ENCODE peak calls at places on chromosomes 12 and 14, in six cellular contexts. P, X, N, C, F and S are unnamed samples.

GRCh38 chr14:100359111-100359510 is 36.0 kb downstream of the SLC25A47 start:
- DNase-seq in P (no peak), X (no peak), N (no peak), C (no peak), F (no peak), S (no peak)

GRCh38 chr14:50984061-50984710 is 39.9 kb upstream of the PYGL start:
- DNase-seq in P (no peak), X (no peak), N (no peak), C (no peak), F (no peak), S (no peak)

GRCh38 chr14:64409509-64409908 is 21.4 kb downstream of the MTHFD1 start:
- DNase-seq in P (no peak), X (no peak), N (no peak), C (no peak), F (no peak), S (no peak)

GRCh38 chr14:38210587-38211257 is 3.0 kb downstream of the SSTR1 start:
- DNase-seq in P (no peak), X (no peak), N (no peak), C (no peak), F (no peak), S (no peak)

GRCh38 chr14:33692762-33693161 is 258.1 kb downstream of the EGLN3 start:
- DNase-seq in P (no peak), X (no peak), N (no peak), C (no peak), F (no peak), S (no peak)

GRCh38 chr14:67373347-67373746 is 13.2 kb downstream of the EIF2S1 start:
- DNase-seq in P (no peak), X (no peak), N (no peak), C (no peak), F (no peak), S (no peak)

GRCh38 chr12:12265571-12266388 is 1.1 kb downstream of the LRP6 start:
- DNase-seq in P (no peak), X (no peak), N (peak), C (no peak), F (no peak), S (no peak)

GRCh38 chr14:93493054-93493453 is 62.3 kb downstream of the UNC79 start:
- DNase-seq in P (no peak), X (no peak), N (no peak), C (no peak), F (no peak), S (no peak)

GRCh38 chr12:47095446-47096236 is 15.9 kb upstream of the AMIGO2 start:
- DNase-seq in P (no peak), X (no peak), N (no peak), C (no peak), F (no peak), S (no peak)

GRCh38 chr12:25271486-25272098 is 20.9 kb upstream of the KRAS start:
- DNase-seq in P (no peak), X (no peak), N (no peak), C (no peak), F (no peak), S (no peak)

GRCh38 chr14:32623300-32624093 is 294.4 kb downstream of the AKAP6 start:
- DNase-seq in P (no peak), X (no peak), N (no peak), C (peak), F (no peak), S (no peak)

GRCh38 chr14:69612014-69612758 is 790 bp downstream of the SUSD6 start:
- DNase-seq in P (no peak), X (peak), N (no peak), C (no peak), F (no peak), S (peak)

GRCh38 chr14:97298775-97299174 is 501.6 kb downstream of the VRK1 start:
- DNase-seq in P (no peak), X (no peak), N (no peak), C (no peak), F (no peak), S (no peak)

GRCh38 chr14:67610491-67610890 is 9.2 kb upstream of the ARG2 start:
- DNase-seq in P (no peak), X (no peak), N (no peak), C (no peak), F (no peak), S (no peak)

GRCh38 chr12:62834406-62834805 is 100.5 kb downstream of the PPM1H start:
- DNase-seq in P (no peak), X (no peak), N (peak), C (no peak), F (no peak), S (peak)

GRCh38 chr14:75303415-75303814 is 24.8 kb downstream of the FOS start:
- DNase-seq in P (no peak), X (peak), N (peak), C (peak), F (no peak), S (peak)

GRCh38 chr12:54356951-54357356 is 7.3 kb downstream of the GPR84 start:
- DNase-seq in P (no peak), X (no peak), N (no peak), C (no peak), F (no peak), S (no peak)

GRCh38 chr12:3123729-3124128 is 46.5 kb downstream of the TSPAN9 start:
- DNase-seq in P (no peak), X (no peak), N (no peak), C (no peak), F (no peak), S (no peak)

GRCh38 chr12:46377678-46378077 is 5.1 kb upstream of the SLC38A2 start:
- DNase-seq in P (no peak), X (no peak), N (no peak), C (no peak), F (no peak), S (no peak)

GRCh38 chr12:130792926-130793849 is 45.9 kb downstream of the STX2 start:
- DNase-seq in P (no peak), X (no peak), N (no peak), C (no peak), F (no peak), S (no peak)

GRCh38 chr12:2936301-2936700 is 22.9 kb upstream of the TEAD4 start:
- DNase-seq in P (no peak), X (no peak), N (no peak), C (no peak), F (no peak), S (no peak)

GRCh38 chr14:98926151-98926550 is 345.8 kb downstream of the BCL11B start:
- DNase-seq in P (no peak), X (peak), N (no peak), C (no peak), F (no peak), S (no peak)

GRCh38 chr12:99809921-99810320 is 162.4 kb downstream of the GARIN6 start:
- DNase-seq in P (no peak), X (no peak), N (no peak), C (no peak), F (no peak), S (no peak)

GRCh38 chr12:25653487-25654175 is 100.5 kb upstream of the LMNTD1 start:
- DNase-seq in P (no peak), X (no peak), N (no peak), C (no peak), F (no peak), S (no peak)

GRCh38 chr12:19440916-19441315 is 1.6 kb downstream of the AEBP2 start:
- DNase-seq in P (no peak), X (no peak), N (no peak), C (no peak), F (no peak), S (no peak)

GRCh38 chr12:54759751-54760150 is 94.6 kb upstream of the MUCL1 start:
- DNase-seq in P (no peak), X (no peak), N (no peak), C (no peak), F (peak), S (no peak)

GRCh38 chr12:11730299-11731041 is 81.0 kb downstream of the ETV6 start:
- DNase-seq in P (no peak), X (no peak), N (no peak), C (no peak), F (no peak), S (no peak)

GRCh38 chr14:37901978-37902377 is 305.7 kb upstream of the SSTR1 start:
- DNase-seq in P (no peak), X (no peak), N (no peak), C (no peak), F (no peak), S (no peak)

GRCh38 chr12:121087467-121088207 is 45.0 kb upstream of the P2RX7 start:
- DNase-seq in P (no peak), X (no peak), N (no peak), C (no peak), F (no peak), S (no peak)

GRCh38 chr12:8034802-8035201 is 2.3 kb downstream of the FOXJ2 start:
- DNase-seq in P (no peak), X (no peak), N (no peak), C (no peak), F (no peak), S (no peak)

GRCh38 chr12:121167232-121167820 is 34.6 kb downstream of the P2RX7 start:
- DNase-seq in P (no peak), X (no peak), N (no peak), C (peak), F (no peak), S (no peak)

GRCh38 chr12:32921397-32921796 is 24.8 kb upstream of the PKP2 start:
- DNase-seq in P (no peak), X (no peak), N (no peak), C (no peak), F (no peak), S (no peak)

GRCh38 chr14:36784541-36784940 is 122.9 kb downstream of the PAX9 start:
- DNase-seq in P (no peak), X (no peak), N (no peak), C (no peak), F (no peak), S (no peak)

GRCh38 chr12:69059465-69060457 is 126.8 kb upstream of the CPM start:
- DNase-seq in P (no peak), X (no peak), N (no peak), C (no peak), F (no peak), S (no peak)

GRCh38 chr12:104903648-104904423 is 54.3 kb downstream of the SLC41A2 start:
- DNase-seq in P (no peak), X (no peak), N (no peak), C (no peak), F (no peak), S (no peak)

GRCh38 chr12:52280319-52280795 is 5.9 kb downstream of the KRT86 start:
- DNase-seq in P (no peak), X (no peak), N (no peak), C (peak), F (no peak), S (peak)

GRCh38 chr12:121530600-121531355 is 50.0 kb downstream of the KDM2B start:
- DNase-seq in P (no peak), X (peak), N (peak), C (peak), F (no peak), S (peak)